ENCODE peak calls at places on chromosome 1, in ten cellular contexts. L, U, B, V, F, G, K, I, D and J are unnamed samples.

GRCh38 chr1:114262314-114262960 is 108.8 kb upstream of the SYT6 start:
- DNase-seq in V (no peak), G (no peak), B (no peak), K (no peak), L (no peak), F (no peak), D (no peak), U (no peak), I (no peak), J (no peak)

GRCh38 chr1:19342077-19342775 is 30.1 kb downstream of the SLC66A1 start:
- DNase-seq in F (no peak), B (no peak), V (peak), K (no peak), U (no peak), D (no peak), G (no peak), L (no peak), I (no peak), J (no peak)

GRCh38 chr1:245288796-245289195 is 134.0 kb downstream of the KIF26B start:
- DNase-seq in G (no peak), F (peak), L (peak), U (no peak), B (no peak), D (no peak), K (no peak), V (no peak), I (no peak), J (no peak)

GRCh38 chr1:15206418-15207030 is 40.5 kb upstream of the FHAD1 start:
- DNase-seq in V (no peak), D (no peak), U (no peak), I (no peak), L (no peak), G (no peak), B (peak), K (no peak), F (peak), J (peak)

GRCh38 chr1:27496604-27497155 is 6.7 kb upstream of the WASF2 start:
- DNase-seq in G (no peak), V (peak), F (peak), B (no peak), D (peak), I (peak), U (no peak), L (no peak), K (no peak), J (peak)

GRCh38 chr1:190957565-190957964 is 479.9 kb upstream of the BRINP3 start:
- DNase-seq in K (no peak), V (no peak), F (peak), D (no peak), L (no peak), U (no peak), G (no peak), B (no peak), I (peak), J (peak)

GRCh38 chr1:205913451-205914204 is 29.6 kb downstream of the SLC26A9 start:
- DNase-seq in I (peak), B (no peak), U (peak), D (no peak), K (no peak), V (peak), G (no peak), F (no peak), L (no peak), J (no peak)

GRCh38 chr1:150875197-150876110 is 945 bp downstream of the ARNT start:
- DNase-seq in B (no peak), D (no peak), L (no peak), I (peak), F (no peak), G (no peak), U (no peak), V (no peak), K (no peak), J (no peak)

GRCh38 chr1:171433451-171433850 is 51.9 kb upstream of the PRRC2C start:
- DNase-seq in G (no peak), L (no peak), D (no peak), K (no peak), I (peak), V (peak), F (peak), U (peak), B (peak), J (peak)

GRCh38 chr1:161193561-161194235 is 5.2 kb downstream of the ADAMTS4 start:
- DNase-seq in B (no peak), F (no peak), G (no peak), K (no peak), V (no peak), L (no peak), D (no peak), I (no peak), U (no peak), J (no peak)
- TF ChIP-seq CTCF in B (no peak), F (no peak), G (no peak), K (no peak), V (no peak), L (no peak), D (no peak), I (no peak), U (peak), J (no peak)

DNA sequence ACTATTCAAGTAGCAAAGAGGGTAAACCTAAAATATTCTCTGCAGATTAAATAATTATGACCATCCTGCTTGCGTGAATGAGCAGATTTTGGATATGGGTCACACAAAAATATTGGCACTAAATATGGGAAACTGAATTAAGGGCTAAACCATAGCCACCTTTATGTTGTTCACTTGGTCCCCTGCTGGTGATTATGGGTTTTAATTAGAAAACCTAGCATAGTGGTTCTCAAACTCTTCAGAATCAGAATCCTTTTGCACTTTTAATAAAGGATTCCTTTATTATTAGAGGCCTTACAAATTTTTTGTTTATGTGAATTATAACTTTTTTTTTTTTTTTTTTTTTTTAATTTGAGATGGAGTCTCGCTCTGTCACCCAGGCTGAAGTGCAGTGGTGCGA is 38.5 kb upstream of the ZNHIT6 start:
- DNase-seq in L (no peak), I (no peak), G (no peak), V (no peak), B (no peak), F (no peak), U (no peak), D (no peak), K (no peak), J (no peak)
- TF ChIP-seq CTCF in L (no peak), I (no peak), G (no peak), V (no peak), B (no peak), F (no peak), U (no peak), D (no peak), K (peak), J (no peak)

DNA sequence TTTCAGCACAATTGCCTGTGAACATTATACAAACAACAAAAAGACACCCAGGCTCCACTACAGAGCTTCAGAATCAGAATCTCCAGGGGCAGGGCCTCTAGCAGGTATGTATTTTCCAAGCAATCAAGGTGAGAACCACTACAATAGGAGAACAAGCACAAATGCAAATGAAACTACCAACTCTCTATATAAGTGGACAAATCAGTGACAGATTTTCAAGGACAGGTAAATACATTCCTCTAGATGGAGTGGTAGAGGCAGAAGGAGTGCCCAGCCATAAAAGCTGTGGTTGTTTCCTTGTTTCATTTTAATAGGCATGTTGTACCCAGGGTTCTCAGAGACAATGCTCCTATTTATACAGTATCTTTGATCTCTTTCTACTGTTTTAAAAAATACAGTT is 20.1 kb upstream of the CCDC17 start:
- DNase-seq in L (peak), B (peak), G (no peak), F (no peak), D (no peak), V (no peak), I (no peak), U (no peak), K (no peak), J (peak)
- TF ChIP-seq CTCF in L (peak), B (peak), G (no peak), F (no peak), D (no peak), V (no peak), I (no peak), U (peak), K (peak), J (peak)

GRCh38 chr1:67766117-67766978 is 66.9 kb downstream of the GNG12 start:
- DNase-seq in V (peak), U (peak), B (no peak), L (no peak), F (peak), I (peak), D (peak), G (no peak), K (no peak), J (peak)
- TF ChIP-seq CTCF in V (peak), U (peak), B (peak), L (peak), F (peak), I (peak), D (peak), G (peak), K (peak), J (peak)

DNA sequence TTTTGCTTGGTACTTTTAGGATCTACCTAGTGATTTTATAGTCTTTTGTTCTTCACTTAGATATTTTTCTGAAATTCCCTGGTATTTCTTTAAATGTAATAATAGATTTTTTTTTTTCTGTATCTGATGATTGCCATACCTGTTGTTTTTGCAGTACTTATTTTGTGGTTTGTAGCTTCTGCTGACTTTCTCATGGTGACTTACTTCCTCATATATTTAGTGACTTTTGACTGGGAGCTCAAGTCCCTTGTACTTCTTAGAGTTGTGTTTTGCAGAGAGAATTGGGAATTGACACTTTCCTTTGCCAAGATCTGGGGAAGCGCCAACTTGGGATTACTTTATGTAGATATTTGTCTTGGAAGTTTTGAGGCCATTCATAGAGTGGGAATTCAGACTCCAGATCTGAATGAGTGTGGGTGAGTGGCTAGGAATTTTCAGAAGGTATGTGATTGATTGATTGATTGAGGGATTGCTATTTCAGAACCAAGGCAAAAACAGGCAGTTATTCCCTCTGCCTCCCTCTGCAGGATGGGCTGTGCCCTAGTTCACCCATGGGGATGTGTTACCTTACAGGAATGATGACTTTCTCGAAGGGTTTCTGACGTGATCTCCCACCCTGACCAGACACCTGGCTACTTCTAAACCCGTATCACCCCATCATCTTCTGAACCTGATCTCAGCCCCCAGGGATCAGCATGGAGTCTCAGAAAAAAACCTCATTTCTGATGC is 219.5 kb downstream of the URB2 start:
- DNase-seq in I (no peak), F (no peak), G (no peak), L (no peak), V (no peak), D (no peak), K (no peak), B (no peak), U (no peak), J (no peak)
- TF ChIP-seq CTCF in I (no peak), F (no peak), G (no peak), L (no peak), V (no peak), D (no peak), K (no peak), B (no peak), U (no peak), J (no peak)

DNA sequence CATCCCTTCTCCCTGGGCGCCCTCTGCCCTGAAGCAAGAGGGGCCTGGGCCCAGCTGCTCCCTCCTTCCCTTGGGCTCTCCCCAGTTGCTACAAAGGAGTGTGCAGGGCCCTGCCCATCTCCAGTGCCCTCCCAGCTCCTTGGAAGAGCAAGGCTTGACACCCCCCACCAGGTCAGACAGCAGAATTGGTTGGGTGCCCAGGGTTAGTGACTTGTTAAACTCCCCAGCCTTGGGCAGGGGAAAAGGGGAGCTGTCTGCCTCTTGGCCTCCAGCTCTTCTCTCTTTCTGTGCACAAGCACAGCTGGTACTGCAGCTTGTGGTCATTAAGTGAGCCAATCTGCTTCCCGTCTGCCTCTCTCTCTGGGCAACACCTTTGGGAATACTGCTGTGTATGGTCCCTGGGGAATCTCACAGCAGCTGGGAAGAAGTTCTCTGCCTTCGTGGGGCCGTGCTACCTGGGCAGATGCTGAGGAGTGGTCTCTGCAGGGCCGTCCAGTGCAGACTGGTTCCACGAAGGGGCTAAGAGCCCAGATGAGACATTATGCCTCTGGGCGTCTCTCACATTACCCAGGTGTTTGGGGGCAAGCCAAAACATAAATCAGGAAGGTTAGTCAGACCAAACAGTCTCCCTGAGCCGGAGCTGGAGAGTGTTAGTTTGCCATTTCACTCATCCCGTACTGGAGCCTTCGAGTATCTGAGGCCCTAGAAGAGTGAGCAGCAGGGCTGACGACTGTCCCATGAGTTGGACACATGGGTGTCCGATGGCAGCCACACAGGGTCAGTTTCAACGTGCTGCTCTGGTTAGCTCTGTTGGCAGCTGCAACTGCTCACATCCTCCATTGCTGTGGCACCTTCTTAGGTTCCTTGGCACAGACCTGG is 37.3 kb downstream of the TMEM53 start:
- DNase-seq in K (no peak), L (no peak), B (no peak), V (peak), I (no peak), F (peak), U (no peak), D (peak), G (peak), J (no peak)
- TF ChIP-seq CTCF in K (no peak), L (no peak), B (no peak), V (no peak), I (no peak), F (no peak), U (no peak), D (no peak), G (no peak), J (no peak)

GRCh38 chr1:108643492-108644333 is 17.2 kb downstream of the HENMT1 start:
- DNase-seq in U (peak), F (peak), G (peak), I (peak), V (peak), K (no peak), D (peak), L (peak), B (peak), J (peak)
- TF ChIP-seq CTCF in U (peak), F (peak), G (peak), I (peak), V (peak), K (peak), D (peak), L (peak), B (peak), J (peak)

DNA sequence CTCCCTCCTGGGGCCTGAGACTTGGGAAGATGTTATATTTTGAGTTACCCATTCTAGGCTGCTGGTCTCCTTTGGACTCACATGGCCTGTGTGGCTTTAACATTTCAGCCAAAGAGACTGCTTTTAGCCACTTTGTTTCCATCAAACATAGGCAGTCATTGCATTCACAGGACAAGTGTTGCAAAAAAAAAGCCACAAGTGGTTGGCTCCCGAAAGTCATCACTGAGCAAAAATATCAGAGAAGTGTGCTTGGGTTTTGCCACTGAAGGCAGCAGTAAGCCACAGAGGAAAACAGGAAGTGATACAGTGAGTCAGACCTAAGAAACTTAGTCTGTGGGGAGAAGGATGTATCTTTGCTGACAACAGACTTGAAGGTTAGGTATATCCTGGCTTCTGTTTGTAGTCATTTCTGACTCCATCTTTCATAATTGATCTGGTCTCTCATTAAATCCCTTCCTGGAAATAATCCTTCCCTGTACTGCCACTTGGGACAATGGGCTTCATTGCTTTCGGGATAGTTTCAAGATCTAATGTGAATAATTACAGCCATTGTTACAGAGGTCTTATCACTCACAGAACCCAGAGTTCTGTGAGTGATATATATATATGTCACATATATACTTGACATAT is 80.9 kb downstream of the COLGALT2 start:
- DNase-seq in F (peak), V (peak), G (peak), K (no peak), D (no peak), L (peak), B (peak), I (peak), U (peak), J (peak)
- TF ChIP-seq CTCF in F (peak), V (peak), G (peak), K (no peak), D (no peak), L (no peak), B (peak), I (peak), U (peak), J (peak)

GRCh38 chr1:235079443-235079967 is 49.1 kb downstream of the TOMM20 start:
- DNase-seq in D (no peak), K (no peak), I (no peak), B (peak), V (no peak), G (no peak), L (peak), U (no peak), F (peak), J (no peak)
- TF ChIP-seq CTCF in D (no peak), K (no peak), I (no peak), B (no peak), V (no peak), G (no peak), L (no peak), U (no peak), F (no peak), J (no peak)

GRCh38 chr1:226376300-226376699 is 31.6 kb downstream of the PARP1 start:
- DNase-seq in L (no peak), F (no peak), B (no peak), K (no peak), G (no peak), I (no peak), V (no peak), D (no peak), U (no peak), J (no peak)
- TF ChIP-seq CTCF in L (no peak), F (no peak), B (no peak), K (no peak), G (no peak), I (no peak), V (no peak), D (no peak), U (no peak), J (no peak)